ENCODE peak calls at places on chromosomes 16 and 17, in six cellular contexts. U is CD8-positive, alpha-beta T cell; W is colonic mucosa; K is AG04450; C is hepatocyte; S is heart right ventricle. V is an unnamed sample.

GRCh38 chr17:55056530-55056929 is 88.0 kb downstream of the STXBP4 start:
- DNase-seq in S (no peak), W (peak; percentile 18), K (no peak), C (no peak), U (no peak), V (no peak)

GRCh38 chr17:45043268-45043681 is 8.2 kb downstream of the DCAKD start:
- DNase-seq in K (no peak), U (no peak), W (no peak), C (no peak), S (peak; percentile 48), V (no peak)

GRCh38 chr17:41967141-41967920 is 736 bp downstream of the CNP start:
- DNase-seq in C (no peak), K (no peak), U (peak; percentile 46), S (no peak), W (peak; percentile 38), V (peak; percentile 25)

GRCh38 chr17:15915996-15916395 is 28.9 kb upstream of the ADORA2B start:
- DNase-seq in K (no peak), C (no peak), U (no peak), S (no peak), W (no peak), V (no peak)

GRCh38 chr17:83067718-83068261 is 11.6 kb upstream of the METRNL start:
- DNase-seq in U (no peak), K (no peak), W (no peak), S (no peak), C (no peak), V (no peak)

GRCh38 chr17:51630101-51630671 is 369.8 kb downstream of the UTP18 start:
- DNase-seq in S (no peak), K (no peak), U (no peak), W (no peak), C (no peak), V (no peak)

GRCh38 chr17:41802961-41803682 is 8.6 kb downstream of the P3H4 start:
- DNase-seq in W (peak; percentile 20), K (no peak), S (no peak), U (no peak), C (peak; percentile 6), V (no peak)

GRCh38 chr16:72125635-72126428 is 32.2 kb downstream of the DHX38 start:
- DNase-seq in W (peak; percentile 34), U (no peak), C (no peak), S (no peak), K (no peak), V (no peak)

GRCh38 chr17:82242977-82243647 is 14.3 kb downstream of the SLC16A3 start:
- DNase-seq in C (peak; percentile 74), S (peak; percentile 81), K (peak; percentile 67), U (no peak), W (peak; percentile 67), V (peak; percentile 53)

GRCh38 chr17:77116371-77116860 is 24.4 kb upstream of the SEC14L1 start:
- DNase-seq in K (no peak), C (no peak), S (no peak), W (no peak), U (no peak), V (no peak)

GRCh38 chr16:50667497-50668367 is 13.4 kb downstream of the SNX20 start:
- DNase-seq in W (no peak), C (no peak), K (no peak), S (no peak), U (no peak), V (no peak)

GRCh38 chr17:50603340-50603739 is 31.3 kb upstream of the ABCC3 start:
- DNase-seq in U (no peak), C (no peak), K (no peak), S (no peak), W (no peak), V (no peak)

GRCh38 chr16:83733301-83733700 is 74.5 kb upstream of the HSBP1 start:
- DNase-seq in K (peak; percentile 1), W (no peak), U (no peak), S (no peak), C (no peak), V (no peak)

GRCh38 chr17:41547378-41547841 is 19.3 kb upstream of the KRT19 start:
- DNase-seq in W (no peak), U (no peak), K (no peak), C (peak; percentile 39), S (no peak), V (no peak)

GRCh38 chr17:32596666-32597065 is 109.9 kb downstream of the CDK5R1 start:
- DNase-seq in K (no peak), W (no peak), C (no peak), U (no peak), S (no peak), V (no peak)

GRCh38 chr16:11253009-11253994 is 2.7 kb downstream of the SOCS1 start:
- DNase-seq in S (no peak), U (peak; percentile 71), K (no peak), W (no peak), C (no peak), V (no peak)

GRCh38 chr16:48340054-48340453 is 45.2 kb downstream of the SIAH1 start:
- DNase-seq in W (no peak), S (no peak), C (no peak), U (no peak), K (no peak), V (no peak)

GRCh38 chr16:53465606-53466290 is 31.5 kb downstream of the RBL2 start:
- DNase-seq in C (peak; percentile 12), K (peak; percentile 51), S (no peak), U (no peak), W (no peak), V (peak; percentile 76)

GRCh38 chr17:6823011-6823442 is 8.5 kb downstream of the TEKT1 start:
- DNase-seq in U (no peak), K (no peak), W (no peak), C (peak; percentile 26), S (no peak), V (no peak)

GRCh38 chr17:64393000-64393402 is 2.3 kb upstream of the PECAM1 start:
- DNase-seq in C (no peak), W (no peak), S (no peak), U (peak; percentile 73), K (no peak), V (no peak)

GRCh38 chr16:69924777-69925191 is 26.4 kb upstream of the CLEC18A start:
- DNase-seq in S (peak; percentile 69), C (peak; percentile 51), W (no peak), U (no peak), K (peak; percentile 55), V (peak; percentile 80)

GRCh38 chr16:87047221-87048037 is 269.8 kb downstream of the C16orf95 start:
- DNase-seq in U (no peak), K (no peak), S (no peak), C (no peak), W (no peak), V (no peak)

GRCh38 chr17:34639706-34640425 is 60.5 kb downstream of the TMEM132E start:
- DNase-seq in K (no peak), U (no peak), S (no peak), W (no peak), C (no peak), V (no peak)

GRCh38 chr17:28379814-28380571 is 8.5 kb downstream of the SARM1 start:
- DNase-seq in U (no peak), C (peak; percentile 24), K (no peak), S (no peak), W (no peak), V (no peak)

DNA sequence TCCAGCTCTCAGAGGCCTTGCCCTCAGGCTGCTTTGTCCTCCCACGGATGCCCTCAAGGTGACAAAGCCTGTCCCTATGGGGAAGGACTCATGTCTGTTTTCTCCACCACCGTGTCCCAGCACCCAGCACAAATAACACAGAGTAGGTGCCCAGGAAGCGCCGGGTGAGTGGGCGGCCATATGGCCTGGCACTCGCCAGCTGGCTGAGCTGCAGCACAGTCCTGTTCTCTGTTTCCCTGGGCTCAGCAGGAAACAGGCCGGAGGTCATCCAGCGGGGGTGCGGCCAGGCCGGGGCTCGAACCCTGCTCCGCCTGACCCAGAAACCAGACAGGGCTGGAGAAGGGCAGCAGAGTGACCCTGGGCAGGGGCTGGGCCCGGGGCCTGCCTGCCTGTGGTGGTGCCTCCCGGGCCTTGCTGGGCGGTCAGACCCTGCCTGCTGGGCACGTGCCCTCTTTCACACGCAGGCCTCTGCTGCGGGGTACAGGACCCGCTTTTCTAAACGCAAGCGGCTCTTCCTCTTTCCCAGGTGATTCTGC is 139.0 kb upstream of the CIBAR2 start:
- DNase-seq in S (no peak), K (no peak), W (no peak), U (no peak), C (no peak), V (no peak)
- H3K27ac ChIP-seq in S (no peak overlapping the region), K (no peak overlapping the region), W (no peak overlapping the region), U (no peak overlapping the region), C (no peak overlapping the region), V (no peak overlapping the region)

DNA sequence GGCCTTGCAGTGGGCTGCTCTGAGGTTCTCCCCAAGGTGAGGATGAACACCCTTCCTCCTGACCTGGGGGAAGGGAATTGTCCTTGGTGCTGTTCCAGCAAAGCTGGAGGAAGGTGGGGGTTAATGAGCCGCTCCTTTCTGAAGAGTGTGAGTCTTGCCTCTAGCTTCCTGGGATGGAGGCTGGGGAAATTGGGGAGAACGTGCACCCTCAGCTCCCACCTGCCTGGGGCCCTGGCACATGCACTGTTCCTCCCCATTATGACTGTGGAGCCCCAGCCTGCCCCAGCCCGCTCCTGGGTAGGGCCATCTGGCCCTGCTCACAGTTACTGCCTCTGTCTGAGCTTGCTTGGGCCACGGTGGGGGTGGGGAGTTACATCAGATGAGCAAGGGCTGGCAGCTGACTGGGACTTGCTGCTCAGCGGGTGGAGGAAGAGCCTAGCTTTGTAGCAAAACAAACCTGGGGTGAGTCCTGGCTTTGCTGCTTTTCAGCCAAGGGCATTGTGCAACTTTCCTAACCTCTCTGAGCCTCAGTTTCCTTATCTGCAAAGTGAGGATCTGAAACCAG is 11.1 kb downstream of the TNS4 start:
- DNase-seq in U (no peak), C (peak; percentile 70), W (peak; percentile 74), S (peak; percentile 38), K (peak; percentile 59), V (peak; percentile 64)
- H3K4me3 ChIP-seq in U (no peak overlapping the region), C (no peak overlapping the region), W (no peak overlapping the region), S (no peak overlapping the region), K (no peak overlapping the region), V (no peak overlapping the region)

DNA sequence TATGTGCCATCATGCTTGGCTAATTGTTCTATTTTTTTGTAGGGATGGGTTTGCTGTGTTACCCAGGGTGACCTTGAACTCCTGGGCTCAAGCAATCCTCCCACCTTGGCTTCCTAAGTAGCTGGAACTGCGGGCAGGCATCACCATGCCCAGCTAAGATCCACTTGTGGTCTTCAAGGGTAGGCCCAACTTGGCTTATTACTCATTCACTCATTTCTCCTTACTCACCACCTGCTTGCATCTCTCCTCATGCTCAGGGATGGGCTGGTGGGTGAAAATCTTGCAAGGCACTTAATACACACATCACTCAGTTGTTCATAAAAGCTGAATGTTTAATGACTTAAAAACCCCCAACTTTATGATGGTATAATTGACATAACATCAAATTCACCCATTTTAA is 207.8 kb downstream of the SHISA9 start:
- DNase-seq in K (no peak), U (no peak), S (no peak), C (no peak), W (no peak), V (no peak)
- H3K27ac ChIP-seq in K (no peak overlapping the region), U (no peak overlapping the region), S (no peak overlapping the region), C (no peak overlapping the region), W (no peak overlapping the region), V (no peak overlapping the region)

DNA sequence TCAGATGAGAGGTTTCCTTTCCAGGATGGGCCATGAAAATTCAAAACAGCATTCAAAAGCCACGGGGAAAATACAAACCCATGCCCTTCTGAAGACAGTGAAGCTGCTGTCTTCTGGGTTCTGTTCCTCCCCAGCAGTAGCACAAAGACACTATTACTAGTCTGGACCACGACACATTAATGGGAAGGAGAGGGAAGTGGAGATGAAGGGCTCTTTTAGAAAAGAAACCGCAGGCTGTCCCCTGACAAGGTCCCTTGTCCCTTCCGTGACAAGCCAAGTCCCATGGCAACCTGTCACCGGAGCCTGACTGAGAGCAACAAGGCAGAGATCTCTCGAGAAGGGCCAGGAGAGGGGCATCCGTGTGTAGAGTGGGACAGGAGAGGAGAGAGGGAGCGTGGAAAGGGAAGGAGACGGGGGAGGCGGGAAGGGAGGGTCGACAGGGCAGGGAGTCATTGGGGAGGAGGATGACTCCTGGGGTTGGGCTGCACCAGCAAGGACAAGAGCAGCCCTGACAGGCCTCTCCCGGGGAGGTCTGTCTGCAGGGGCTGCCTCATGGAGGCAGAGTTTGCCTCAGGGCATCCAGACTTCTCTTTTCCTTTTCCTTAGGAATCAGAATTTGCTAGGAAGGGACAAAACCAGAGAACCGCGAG is 436.2 kb downstream of the SLC39A11 start:
- DNase-seq in K (no peak), W (no peak), C (no peak), S (no peak), U (no peak), V (no peak)
- H3K4me3 ChIP-seq in K (no peak overlapping the region), W (no peak overlapping the region), C (no peak overlapping the region), S (no peak overlapping the region), U (no peak overlapping the region), V (no peak overlapping the region)